ENCODE peak calls at places on chromosomes 11 and 22, in four cellular contexts. B is left lung, O is trophoblast cell, A is bronchial epithelial cell. L is an unnamed sample.
A peak's percentile ranks its signal among the peaks of the same experiment; 100 is the strongest.

GRCh38 chr11:20881328-20882079 is 212.1 kb downstream of the NELL1 start:
- DNase-seq in B (no peak), O (no peak), A (no peak), L (no peak)

GRCh38 chr11:66176650-66177049 is 91.8 kb upstream of the RAB1B start:
- DNase-seq in B (no peak), O (peak; percentile 20), A (peak; percentile 79), L (no peak)

GRCh38 chr11:133821776-133822175 is 23.5 kb downstream of the SPATA19 start:
- DNase-seq in B (no peak), O (peak; percentile 73), A (peak; percentile 23), L (no peak)

GRCh38 chr11:73376803-73377629 is 817 bp downstream of the RELT start:
- DNase-seq in B (peak; percentile 89), O (peak; percentile 63), A (peak; percentile 74), L (no peak)

GRCh38 chr11:66326261-66327111 is 9.6 kb upstream of the CD248 start:
- DNase-seq in B (peak; percentile 66), O (no peak), A (no peak), L (no peak)

GRCh38 chr11:114399903-114400221 is 449 bp downstream of the C11orf71 start:
- DNase-seq in B (peak; percentile 91), O (no peak), A (no peak), L (peak; percentile 46)

GRCh38 chr11:128648711-128649110 is 45.2 kb upstream of the FLI1 start:
- DNase-seq in B (no peak), O (no peak), A (no peak), L (no peak)

GRCh38 chr11:67120881-67121710 is 2.0 kb downstream of the KDM2A start:
- DNase-seq in B (no peak), O (peak; percentile 45), A (peak; percentile 32), L (no peak)

GRCh38 chr11:17612221-17613188 is 65.4 kb downstream of the OTOG start:
- DNase-seq in B (peak; percentile 69), O (no peak), A (no peak), L (no peak)

GRCh38 chr11:47918882-47919495 is 61.4 kb upstream of the PTPRJ start:
- DNase-seq in B (no peak), O (peak; percentile 27), A (peak; percentile 46), L (no peak)

GRCh38 chr11:114232400-114233070 is 63.7 kb upstream of the NNMT start:
- DNase-seq in B (no peak), O (no peak), A (no peak), L (no peak)

GRCh38 chr22:42091446-42091764 is 833 bp upstream of the NDUFA6 start:
- DNase-seq in B (no peak), O (no peak), A (no peak), L (no peak)

GRCh38 chr11:74311352-74311926 is at the start of gene P4HA3:
- DNase-seq in B (peak; percentile 96), O (peak; percentile 67), A (peak; percentile 21), L (no peak)

GRCh38 chr11:62552465-62552782 is 5.8 kb upstream of the AHNAK start:
- DNase-seq in B (no peak), O (peak; percentile 34), A (peak; percentile 35), L (no peak)
- H3K4me3 ChIP-seq in B (no peak overlapping the region), O (no peak overlapping the region), A (no peak overlapping the region), L (peak overlapping the region; percentile 56)

DNA sequence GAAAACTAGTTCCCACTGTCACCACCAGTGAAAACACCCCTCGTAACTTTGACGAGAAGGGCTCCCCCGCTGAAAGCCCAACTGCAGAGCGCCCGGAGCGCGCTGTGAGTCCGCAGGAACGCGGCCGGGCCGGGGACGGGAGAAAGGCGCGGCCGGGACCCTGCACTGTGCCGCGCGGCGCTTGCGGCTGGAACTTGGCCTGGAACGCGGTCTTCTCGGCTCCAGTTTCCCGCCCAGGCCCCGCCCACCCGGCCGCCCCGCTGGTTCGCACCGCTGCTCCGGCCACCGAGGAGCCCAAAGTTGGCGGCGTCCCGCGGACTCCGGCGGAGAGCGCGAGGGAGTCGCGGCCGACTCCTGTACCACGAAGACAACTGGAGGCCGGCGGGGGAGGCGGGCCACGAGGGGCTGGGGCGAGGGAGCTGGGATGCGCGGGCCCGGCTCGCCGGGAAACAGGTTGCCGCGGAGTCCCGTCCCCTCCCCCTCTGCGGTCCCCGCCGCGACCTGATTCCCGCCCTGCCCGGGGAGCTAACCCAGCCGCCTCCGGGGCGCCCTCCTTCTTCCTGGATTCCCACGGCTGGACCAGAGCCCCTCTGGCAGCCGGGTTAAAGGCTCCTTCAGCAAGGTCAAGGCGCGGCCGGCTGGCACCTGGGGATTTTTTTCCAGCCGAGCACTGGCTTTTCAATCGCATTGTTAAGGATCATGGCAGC is 3.4 kb downstream of the TENM4 start:
- DNase-seq in B (peak; percentile 88), O (peak; percentile 45), A (no peak), L (peak; percentile 54)
- H3K27me3 ChIP-seq in B (peaks cover 61% of the 10 kb centered on the region), O (peaks cover 54% of the 10 kb centered on the region), A (peaks cover 2% of the 10 kb centered on the region), L (no peaks in the 10 kb centered on the region)

GRCh38 chr11:64304316-64305072 is 830 bp upstream of the ESRRA start:
- DNase-seq in B (peak; percentile 97), O (peak; percentile 99), A (peak; percentile 81), L (peak; percentile 94)

GRCh38 chr11:64305075-64305690 is at the start of gene ESRRA:
- DNase-seq in B (peak; percentile 100), O (peak; percentile 100), A (peak; percentile 89), L (peak; percentile 100)

GRCh38 chr11:64303109-64304031 is 2.0 kb upstream of the ESRRA start:
- DNase-seq in B (peak; percentile 26), O (no peak), A (no peak), L (no peak)

GRCh38 chr11:64305691-64306562 is 603 bp downstream of the ESRRA start:
- DNase-seq in B (peak; percentile 93), O (peak; percentile 77), A (peak; percentile 24), L (no peak)

DNA sequence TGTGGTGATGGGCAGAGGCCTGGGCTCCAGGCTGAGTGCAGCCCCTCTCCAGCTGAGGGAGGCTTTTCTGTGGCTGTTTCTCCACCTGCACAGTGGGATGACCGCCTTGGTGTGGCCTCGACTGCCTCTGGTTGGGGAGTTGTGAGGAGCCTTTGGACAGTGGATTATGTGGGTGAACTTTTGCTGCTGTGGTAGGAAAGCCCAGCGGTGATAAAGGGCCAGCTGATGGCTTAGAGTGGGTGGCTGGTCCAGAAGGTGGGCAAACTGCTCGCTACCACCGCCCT is 1.4 kb upstream of the ESRRA start:
- DNase-seq in B (peak; percentile 45), O (no peak), A (no peak), L (no peak)
- H3K4me3 ChIP-seq in B (peak overlapping the region; percentile 85), O (no peak overlapping the region), A (no peak overlapping the region), L (peak overlapping the region; percentile 75)

GRCh38 chr22:37551981-37552380 is 8.3 kb upstream of the CDC42EP1 start:
- DNase-seq in B (peak; percentile 56), O (no peak), A (no peak), L (no peak)

GRCh38 chr22:37547249-37547741 is 13.0 kb upstream of the CDC42EP1 start:
- DNase-seq in B (peak; percentile 19), O (peak; percentile 43), A (no peak), L (no peak)

GRCh38 chr22:37546436-37547248 is 13.6 kb upstream of the CDC42EP1 start:
- DNase-seq in B (peak; percentile 84), O (peak; percentile 83), A (no peak), L (no peak)

GRCh38 chr22:37552560-37553163 is 7.6 kb upstream of the CDC42EP1 start:
- DNase-seq in B (no peak), O (peak; percentile 90), A (no peak), L (no peak)

GRCh38 chr22:37549704-37550059 is 10.6 kb upstream of the CDC42EP1 start:
- DNase-seq in B (no peak), O (no peak), A (no peak), L (peak; percentile 76)
- H3K27me3 ChIP-seq in B (no peaks in the 10 kb centered on the region), O (no peaks in the 10 kb centered on the region), A (no peaks in the 10 kb centered on the region), L (no peaks in the 10 kb centered on the region)

GRCh38 chr22:45319319-45319675 is 9.6 kb downstream of the FAM118A start:
- DNase-seq in B (no peak), O (no peak), A (no peak), L (no peak)

GRCh38 chr22:45317551-45318167 is 7.9 kb downstream of the FAM118A start:
- DNase-seq in B (no peak), O (no peak), A (peak; percentile 46), L (peak; percentile 66)

GRCh38 chr22:45318168-45318557 is 8.4 kb downstream of the FAM118A start:
- DNase-seq in B (no peak), O (no peak), A (peak; percentile 82), L (peak; percentile 69)

GRCh38 chr22:45320326-45320976 is 10.7 kb downstream of the FAM118A start:
- DNase-seq in B (no peak), O (no peak), A (peak; percentile 10), L (no peak)

DNA sequence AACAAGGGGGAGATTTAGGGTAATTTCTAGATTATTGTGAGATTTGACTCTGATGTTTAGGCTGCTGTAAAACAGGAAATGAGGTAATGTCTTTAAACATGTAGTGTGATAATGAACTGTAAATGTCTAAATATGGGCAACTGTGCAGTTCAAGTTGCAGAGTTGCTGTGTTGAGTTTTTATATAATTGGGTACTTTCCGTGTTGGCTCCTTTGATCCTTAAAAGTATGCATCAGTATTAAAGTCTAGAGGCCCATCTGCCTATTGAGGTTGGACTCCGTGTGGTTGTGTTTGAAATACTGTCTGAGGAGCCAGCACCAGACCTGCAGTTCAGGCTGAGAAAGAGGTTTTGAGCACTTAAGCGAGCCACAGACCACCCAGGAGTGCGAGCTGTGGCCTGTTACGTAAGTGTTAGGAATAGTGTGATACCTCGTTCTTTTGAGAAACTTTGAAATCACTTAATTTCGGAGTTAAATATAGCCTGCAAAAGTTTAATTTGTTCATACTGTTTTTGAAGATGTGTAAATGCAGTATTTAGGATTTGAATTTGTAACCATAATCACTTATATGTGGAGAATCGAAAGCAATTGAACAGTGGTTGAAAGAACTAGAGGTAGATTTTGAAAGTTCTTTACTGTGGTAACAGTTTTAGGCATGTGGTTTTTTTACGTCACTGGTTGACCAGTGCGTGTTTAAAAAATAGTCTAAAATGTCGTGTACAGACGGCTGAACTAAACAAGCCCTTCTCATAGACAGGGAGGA is 9.0 kb downstream of the FAM118A start:
- DNase-seq in B (no peak), O (no peak), A (no peak), L (no peak)
- H3K4me3 ChIP-seq in B (no peak overlapping the region), O (no peak overlapping the region), A (no peak overlapping the region), L (no peak overlapping the region)

DNA sequence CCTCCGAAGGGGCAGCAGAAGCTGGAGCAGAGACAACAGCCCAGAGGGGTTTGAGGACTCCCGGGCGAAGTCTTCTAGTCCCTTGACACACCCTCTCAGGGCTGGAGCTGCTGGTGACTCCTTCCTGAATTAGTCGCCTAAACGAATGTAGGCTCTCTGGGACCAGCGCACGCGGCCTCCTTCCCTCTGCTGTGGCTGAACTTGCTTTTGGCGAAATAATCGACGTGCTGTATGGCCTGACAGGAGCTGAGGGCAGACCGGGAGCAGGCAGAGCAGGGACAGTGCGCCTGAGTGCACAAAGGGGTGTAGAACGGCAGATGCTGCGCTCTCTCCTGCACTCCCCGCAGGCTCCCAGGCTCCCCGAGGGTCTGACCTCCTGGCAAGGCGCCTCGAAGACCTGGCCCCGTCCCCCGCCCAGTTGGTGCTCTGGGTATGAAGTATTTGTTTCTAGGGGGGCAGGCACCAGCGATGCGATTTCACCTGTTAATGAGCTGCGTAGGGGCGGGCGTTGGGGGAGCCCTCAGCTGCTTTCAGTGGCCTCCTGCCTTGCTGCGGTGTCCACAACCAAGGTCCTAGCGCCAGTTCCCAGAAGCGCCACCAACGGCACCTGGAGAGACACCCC is 5.3 kb downstream of the SLC17A6 start:
- DNase-seq in B (no peak), O (no peak), A (no peak), L (no peak)
- H3K27me3 ChIP-seq in B (peaks cover 59% of the 10 kb centered on the region), O (peaks cover 35% of the 10 kb centered on the region), A (peaks cover 38% of the 10 kb centered on the region), L (peaks cover 2% of the 10 kb centered on the region)

L was measured in breast epithelium.